ENCODE peak calls at places on chromosomes 1 and 21, in four cellular contexts. D is heart right ventricle, J is SK-N-SH, R is OCI-LY7. V is an unnamed sample.

GRCh38 chr1:226657788-226658537 is 81.1 kb downstream of the ITPKB start:
- DNase-seq in D (no peak), J (no peak), R (no peak), V (no peak)

GRCh38 chr1:42915456-42915855 is 43.2 kb downstream of the SLC2A1 start:
- DNase-seq in D (no peak), J (no peak), R (no peak), V (no peak)

GRCh38 chr1:224450164-224450955 is 15.8 kb upstream of the WDR26 start:
- DNase-seq in D (no peak), J (no peak), R (no peak), V (no peak)

GRCh38 chr1:41810446-41810845 is 108.3 kb downstream of the HIVEP3 start:
- DNase-seq in D (no peak), J (no peak), R (peak; percentile 46), V (no peak)

GRCh38 chr1:202709276-202710041 is 795 bp downstream of the SYT2 start:
- DNase-seq in D (no peak), J (peak; percentile 58), R (no peak), V (peak; percentile 29)

GRCh38 chr1:54987830-54988705 is 7.6 kb downstream of the TMEM61 start:
- DNase-seq in D (no peak), J (peak; percentile 84), R (no peak), V (no peak)

GRCh38 chr1:96660503-96660902 is 61.1 kb upstream of the PTBP2 start:
- DNase-seq in D (no peak), J (no peak), R (no peak), V (no peak)

GRCh38 chr21:25126564-25126963 is 480.7 kb downstream of the MRPL39 start:
- DNase-seq in D (no peak), J (peak; percentile 30), R (no peak), V (peak; percentile 24)

GRCh38 chr1:235835226-235835625 is 31.5 kb downstream of the LYST start:
- DNase-seq in D (peak; percentile 25), J (no peak), R (no peak), V (no peak)

GRCh38 chr1:220696863-220697231 is 6.7 kb downstream of the C1orf115 start:
- DNase-seq in D (no peak), J (no peak), R (no peak), V (no peak)

GRCh38 chr1:8913457-8913856 is 32.2 kb upstream of the CA6 start:
- DNase-seq in D (no peak), J (no peak), R (no peak), V (no peak)

GRCh38 chr1:46133946-46134345 is 1.5 kb upstream of the PIK3R3 start:
- DNase-seq in D (peak; percentile 22), J (no peak), R (peak; percentile 24), V (no peak)

GRCh38 chr1:77382361-77382760 is 100.5 kb downstream of the AK5 start:
- DNase-seq in D (no peak), J (no peak), R (no peak), V (no peak)

GRCh38 chr1:95974586-95974985 is 740.6 kb downstream of the RWDD3 start:
- DNase-seq in D (no peak), J (no peak), R (no peak), V (no peak)

GRCh38 chr21:41374867-41375533 is 13.2 kb downstream of the MX2 start:
- DNase-seq in D (no peak), J (no peak), R (no peak), V (no peak)

GRCh38 chr21:34363733-34364132 is at the start of gene KCNE2:
- DNase-seq in D (no peak), J (no peak), R (no peak), V (no peak)

GRCh38 chr1:162252209-162252608 is 124.4 kb downstream of the SPATA46 start:
- DNase-seq in D (no peak), J (no peak), R (no peak), V (no peak)

GRCh38 chr1:151011154-151011850 is 3.1 kb downstream of the PRUNE1 start:
- DNase-seq in D (no peak), J (no peak), R (no peak), V (no peak)

GRCh38 chr1:3669971-3670431 is 17.7 kb downstream of the TP73 start:
- DNase-seq in D (no peak), J (no peak), R (no peak), V (no peak)

GRCh38 chr21:43786423-43787179 is 2.8 kb upstream of the RRP1 start:
- DNase-seq in D (no peak), J (no peak), R (no peak), V (no peak)

GRCh38 chr1:194024659-194025058 is 838.2 kb upstream of the B3GALT2 start:
- DNase-seq in D (no peak), J (no peak), R (no peak), V (no peak)

GRCh38 chr1:198937231-198938031 is 298.6 kb downstream of the PTPRC start:
- DNase-seq in D (peak; percentile 67), J (peak; percentile 72), R (peak; percentile 94), V (peak; percentile 64)

GRCh38 chr1:23848673-23849616 is 19.1 kb downstream of the FUCA1 start:
- DNase-seq in D (no peak), J (no peak), R (no peak), V (no peak)

GRCh38 chr1:40652979-40653378 is 12.5 kb downstream of the RIMS3 start:
- DNase-seq in D (no peak), J (no peak), R (no peak), V (no peak)

GRCh38 chr1:46094454-46094853 is 38.0 kb downstream of the PIK3R3 start:
- DNase-seq in D (no peak), J (no peak), R (no peak), V (no peak)

DNA sequence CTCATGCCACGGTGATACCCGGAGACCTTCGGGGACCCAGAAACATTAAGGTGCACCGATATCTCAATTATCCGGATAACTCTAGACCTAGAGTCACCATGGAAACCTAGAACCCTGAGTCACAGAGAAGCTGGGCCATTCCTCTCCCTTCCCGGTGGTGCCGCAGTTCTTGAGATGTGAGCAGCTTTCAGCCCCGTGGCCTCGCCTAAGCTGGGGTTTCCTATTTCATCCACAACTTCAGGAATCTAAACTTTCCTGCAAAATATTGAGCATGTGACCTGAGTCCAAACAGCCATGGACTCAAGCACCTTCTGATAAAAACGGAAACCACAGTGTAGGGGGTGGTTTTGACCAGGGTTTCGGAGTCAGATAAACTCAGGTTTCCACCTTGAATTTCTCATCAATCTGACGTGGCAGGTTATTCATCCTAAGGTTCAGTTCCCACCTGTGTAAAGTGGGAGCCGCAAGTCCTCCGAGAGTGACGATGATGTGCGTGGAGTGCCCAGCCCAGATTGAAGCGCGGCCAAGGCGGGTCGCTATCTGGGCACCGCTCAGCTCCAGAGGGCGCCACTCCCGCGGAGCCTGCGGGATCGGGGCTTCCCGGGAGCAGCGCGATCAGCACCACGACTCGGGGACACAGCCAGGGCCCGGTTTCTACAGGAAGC is 980 bp upstream of the ETS2 start:
- DNase-seq in D (peak; percentile 78), J (peak; percentile 78), R (no peak), V (peak; percentile 74)
- H3K4me1 ChIP-seq in D (peaks cover 12% of the 10 kb centered on the region), J (peaks cover 43% of the 10 kb centered on the region), R (peaks cover 39% of the 10 kb centered on the region), V (peaks cover 10% of the 10 kb centered on the region)

DNA sequence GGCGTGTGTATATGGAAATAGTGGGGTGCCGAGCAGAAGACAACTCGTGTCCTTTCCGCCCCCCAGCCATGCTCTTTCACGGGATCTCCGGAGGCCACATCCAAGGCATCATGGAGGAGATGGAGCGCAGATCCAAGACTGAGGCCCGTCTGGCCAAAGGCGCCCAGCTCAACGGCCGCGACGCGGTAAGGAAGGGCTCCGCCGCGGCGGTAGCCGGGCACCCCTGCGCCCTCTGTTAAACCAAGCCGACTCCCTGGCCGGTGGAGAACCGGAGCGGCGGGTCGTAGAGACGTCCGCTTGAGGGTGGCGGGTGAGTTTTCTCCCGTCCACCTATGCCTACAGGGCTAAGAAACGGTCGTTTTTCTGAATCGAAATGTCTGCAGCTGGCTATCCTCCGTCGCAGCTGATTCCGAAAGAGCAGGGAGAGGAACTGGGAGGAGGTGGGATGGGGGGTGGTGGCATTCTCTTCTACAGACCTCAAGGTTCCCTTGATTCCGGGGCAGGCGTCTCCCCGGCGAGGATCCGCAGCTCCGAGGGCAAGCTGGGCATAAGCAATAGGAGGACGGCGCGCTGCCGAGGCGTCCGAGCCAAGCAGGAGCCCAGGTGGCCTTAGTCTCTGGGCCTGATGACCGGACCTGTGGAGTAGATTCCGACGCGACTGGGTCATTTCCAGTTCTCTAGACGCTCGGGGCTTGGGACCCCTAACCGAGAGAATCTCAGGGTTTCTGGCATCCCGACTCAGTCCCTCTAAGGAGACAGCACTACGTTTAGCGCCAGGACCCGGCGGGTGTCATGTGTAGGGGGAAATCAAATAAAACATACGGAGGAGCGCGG is 858 bp downstream of the LHX9 start:
- DNase-seq in D (no peak), J (peak; percentile 53), R (no peak), V (peak; percentile 44)
- H3K4me1 ChIP-seq in D (peaks cover 39% of the 10 kb centered on the region), J (peaks cover 23% of the 10 kb centered on the region), R (no peaks in the 10 kb centered on the region), V (peaks cover 6% of the 10 kb centered on the region)

GRCh38 chr1:21924503-21925005 is 12.6 kb downstream of the HSPG2 start:
- DNase-seq in D (peak; percentile 84), J (no peak), R (no peak), V (no peak)
- H3K4me1 ChIP-seq in D (peaks cover 100% of the 10 kb centered on the region), J (peaks cover 7% of the 10 kb centered on the region), R (no peaks in the 10 kb centered on the region), V (no peaks in the 10 kb centered on the region)

GRCh38 chr1:168405931-168406330 is 125.3 kb downstream of the TBX19 start:
- DNase-seq in D (no peak), J (no peak), R (no peak), V (no peak)
- H3K4me1 ChIP-seq in D (no peaks in the 10 kb centered on the region), J (no peaks in the 10 kb centered on the region), R (no peaks in the 10 kb centered on the region), V (no peaks in the 10 kb centered on the region)

GRCh38 chr1:157137051-157137772 is 983 bp downstream of the ETV3 start:
- DNase-seq in D (no peak), J (peak; percentile 45), R (peak; percentile 43), V (no peak)
- H3K4me1 ChIP-seq in D (peaks cover 39% of the 10 kb centered on the region), J (peaks cover 33% of the 10 kb centered on the region), R (peaks cover 22% of the 10 kb centered on the region), V (peaks cover 13% of the 10 kb centered on the region)

DNA sequence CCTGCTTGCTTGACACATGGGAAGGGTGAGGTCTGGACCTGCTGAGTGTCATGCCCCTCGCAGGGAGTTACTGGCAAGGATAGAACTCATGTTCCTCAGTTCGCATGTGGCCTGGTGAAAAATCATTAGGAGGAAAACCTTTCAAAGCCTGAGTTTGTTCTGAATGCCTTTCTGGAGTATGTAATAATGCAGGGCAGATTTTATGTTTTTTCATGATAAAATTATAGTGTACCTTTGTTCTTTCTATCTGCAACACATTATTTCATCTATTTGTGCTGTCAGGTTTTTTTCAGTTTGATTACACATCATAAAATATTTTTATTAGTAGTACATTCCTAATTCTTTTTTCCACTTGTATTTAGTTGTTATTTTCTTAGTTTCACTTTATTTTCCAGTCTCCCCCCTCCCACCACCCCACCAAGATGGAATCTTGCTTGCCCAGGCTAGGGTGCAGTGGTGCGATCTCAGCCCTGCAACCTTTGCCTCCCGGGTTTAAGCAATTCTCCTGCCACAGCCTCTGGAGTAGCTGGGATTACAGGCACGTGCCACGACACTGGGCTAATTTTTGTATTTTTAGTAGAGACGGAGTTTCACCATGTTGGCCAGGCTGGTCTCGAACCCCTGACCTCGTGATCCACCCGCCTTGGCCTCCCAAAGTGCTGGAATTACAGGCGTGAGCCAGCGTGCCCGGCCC is 8.1 kb downstream of the DDI2 start:
- DNase-seq in D (no peak), J (no peak), R (no peak), V (no peak)
- H3K4me1 ChIP-seq in D (peaks cover 83% of the 10 kb centered on the region), J (no peaks in the 10 kb centered on the region), R (peaks cover 9% of the 10 kb centered on the region), V (no peaks in the 10 kb centered on the region)

V was measured in BE2C.